ENCODE peak calls at places on chromosomes 4 and X, in five cellular contexts. One of them, this sample, is unnamed.

GRCh38 chr4:127844605-127845116 is 36.0 kb upstream of the PLK4 start:
- DNase-seq in AG04449: no peak
- DNase-seq in BE2C: no peak
- DNase-seq in progenitor cell of endocrine pancreas: no peak
- DNase-seq in BJ: no peak
- DNase-seq in this sample: no peak

GRCh38 chr4:57081651-57082349 is 28.4 kb downstream of the IGFBP7 start:
- DNase-seq in AG04449: no peak
- DNase-seq in BE2C: no peak
- DNase-seq in progenitor cell of endocrine pancreas: no peak
- DNase-seq in BJ: no peak
- DNase-seq in this sample: no peak

GRCh38 chr4:5037553-5038551 is 13.4 kb upstream of the STK32B start:
- DNase-seq in AG04449: peak; percentile 96
- DNase-seq in BE2C: no peak
- DNase-seq in progenitor cell of endocrine pancreas: no peak
- DNase-seq in BJ: peak; percentile 95
- DNase-seq in this sample: no peak

GRCh38 chr4:72887152-72887551 is 182.4 kb downstream of the COX18 start:
- DNase-seq in AG04449: no peak
- DNase-seq in BE2C: no peak
- DNase-seq in progenitor cell of endocrine pancreas: no peak
- DNase-seq in BJ: no peak
- DNase-seq in this sample: no peak

GRCh38 chrX:107574054-107574683 is 54.1 kb upstream of the PRPS1 start:
- DNase-seq in AG04449: no peak
- DNase-seq in BE2C: no peak
- DNase-seq in progenitor cell of endocrine pancreas: no peak
- DNase-seq in BJ: no peak
- DNase-seq in this sample: no peak

GRCh38 chr4:827209-828081 is 1.5 kb upstream of the CPLX1 start:
- DNase-seq in AG04449: no peak
- DNase-seq in BE2C: peak; percentile 21
- DNase-seq in progenitor cell of endocrine pancreas: no peak
- DNase-seq in BJ: no peak
- DNase-seq in this sample: no peak

GRCh38 chr4:2350982-2351381 is 67.5 kb downstream of the ZFYVE28 start:
- DNase-seq in AG04449: no peak
- DNase-seq in BE2C: no peak
- DNase-seq in progenitor cell of endocrine pancreas: no peak
- DNase-seq in BJ: no peak
- DNase-seq in this sample: no peak

GRCh38 chr4:186260117-186260503 is 5.9 kb upstream of the F11 start:
- DNase-seq in AG04449: no peak
- DNase-seq in BE2C: no peak
- DNase-seq in progenitor cell of endocrine pancreas: no peak
- DNase-seq in BJ: no peak
- DNase-seq in this sample: no peak

GRCh38 chrX:136909706-136910564 is 29.4 kb upstream of the RBMX start:
- DNase-seq in AG04449: peak; percentile 50
- DNase-seq in BE2C: peak; percentile 77
- DNase-seq in progenitor cell of endocrine pancreas: peak; percentile 22
- DNase-seq in BJ: peak; percentile 71
- DNase-seq in this sample: peak; percentile 61

GRCh38 chrX:38375888-38376287 is 23.5 kb downstream of the OTC start:
- DNase-seq in AG04449: no peak
- DNase-seq in BE2C: peak; percentile 16
- DNase-seq in progenitor cell of endocrine pancreas: no peak
- DNase-seq in BJ: no peak
- DNase-seq in this sample: peak; percentile 27
- TF ChIP-seq CTCF in AG04449: peak; percentile 15
- TF ChIP-seq CTCF in BE2C: peak; percentile 71
- TF ChIP-seq CTCF in progenitor cell of endocrine pancreas: peak; percentile 28
- TF ChIP-seq CTCF in BJ: peak; percentile 46
- TF ChIP-seq CTCF in this sample: peak; percentile 36

GRCh38 chrX:150543230-150544155 is 24.9 kb upstream of the MTM1 start:
- DNase-seq in AG04449: no peak
- DNase-seq in BE2C: no peak
- DNase-seq in progenitor cell of endocrine pancreas: no peak
- DNase-seq in BJ: no peak
- DNase-seq in this sample: peak; percentile 58

GRCh38 chrX:150546711-150547153 is 21.7 kb upstream of the MTM1 start:
- DNase-seq in AG04449: no peak
- DNase-seq in BE2C: no peak
- DNase-seq in progenitor cell of endocrine pancreas: no peak
- DNase-seq in BJ: no peak
- DNase-seq in this sample: no peak

GRCh38 chrX:150544835-150545790 is 23.3 kb upstream of the MTM1 start:
- DNase-seq in AG04449: no peak
- DNase-seq in BE2C: no peak
- DNase-seq in progenitor cell of endocrine pancreas: no peak
- DNase-seq in BJ: no peak
- DNase-seq in this sample: no peak

GRCh38 chrX:150542846-150543229 is 25.6 kb upstream of the MTM1 start:
- DNase-seq in AG04449: no peak
- DNase-seq in BE2C: no peak
- DNase-seq in progenitor cell of endocrine pancreas: no peak
- DNase-seq in BJ: no peak
- DNase-seq in this sample: peak; percentile 48

DNA sequence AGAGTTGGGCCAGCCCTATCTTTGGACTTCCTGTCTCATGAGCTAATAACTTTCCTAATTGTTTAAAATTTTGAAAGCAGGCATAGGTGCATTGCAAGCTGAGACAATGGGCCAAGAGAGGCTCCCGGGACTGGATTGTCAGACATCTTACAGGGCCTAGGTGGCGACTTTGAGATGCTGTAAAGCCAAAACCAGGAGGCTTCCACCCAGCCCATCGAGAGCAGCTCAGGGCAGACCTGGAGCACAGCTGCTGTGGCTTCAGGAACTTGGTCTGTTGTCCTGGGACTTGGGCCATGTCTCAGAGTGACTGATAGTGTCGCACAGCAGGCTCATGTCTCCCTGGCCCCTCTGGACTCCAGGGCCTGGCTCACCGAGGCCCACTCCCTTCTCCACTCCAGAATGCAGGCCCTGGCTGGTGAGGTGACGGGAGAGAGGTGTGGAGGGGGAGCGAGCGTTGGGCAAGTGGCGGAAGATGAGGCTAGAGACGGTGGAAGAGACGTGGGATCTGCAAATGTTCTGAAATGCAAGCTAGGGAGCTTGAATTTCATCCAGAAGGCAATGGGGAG is 24.1 kb upstream of the MTM1 start:
- DNase-seq in AG04449: no peak
- DNase-seq in BE2C: no peak
- DNase-seq in progenitor cell of endocrine pancreas: no peak
- DNase-seq in BJ: no peak
- DNase-seq in this sample: peak; percentile 41
- TF ChIP-seq CTCF in AG04449: no peak
- TF ChIP-seq CTCF in BE2C: no peak
- TF ChIP-seq CTCF in progenitor cell of endocrine pancreas: no peak
- TF ChIP-seq CTCF in BJ: no peak
- TF ChIP-seq CTCF in this sample: no peak

GRCh38 chr4:15541941-15542340 is 72.3 kb downstream of the CC2D2A start:
- DNase-seq in AG04449: no peak
- DNase-seq in BE2C: no peak
- DNase-seq in progenitor cell of endocrine pancreas: no peak
- DNase-seq in BJ: no peak
- DNase-seq in this sample: no peak
- TF ChIP-seq CTCF in AG04449: no peak
- TF ChIP-seq CTCF in BE2C: no peak
- TF ChIP-seq CTCF in progenitor cell of endocrine pancreas: no peak
- TF ChIP-seq CTCF in BJ: no peak
- TF ChIP-seq CTCF in this sample: no peak

GRCh38 chr4:89306486-89307184 is 965 bp downstream of the GPRIN3 start:
- DNase-seq in AG04449: no peak
- DNase-seq in BE2C: no peak
- DNase-seq in progenitor cell of endocrine pancreas: no peak
- DNase-seq in BJ: no peak
- DNase-seq in this sample: no peak

GRCh38 chr4:89307185-89307445 is 485 bp downstream of the GPRIN3 start:
- DNase-seq in AG04449: no peak
- DNase-seq in BE2C: no peak
- DNase-seq in progenitor cell of endocrine pancreas: no peak
- DNase-seq in BJ: no peak
- DNase-seq in this sample: no peak

GRCh38 chr4:89305712-89306437 is 1.7 kb downstream of the GPRIN3 start:
- DNase-seq in AG04449: no peak
- DNase-seq in BE2C: no peak
- DNase-seq in progenitor cell of endocrine pancreas: no peak
- DNase-seq in BJ: no peak
- DNase-seq in this sample: no peak

GRCh38 chr4:89308161-89308500 is 531 bp upstream of the GPRIN3 start:
- DNase-seq in AG04449: no peak
- DNase-seq in BE2C: no peak
- DNase-seq in progenitor cell of endocrine pancreas: no peak
- DNase-seq in BJ: no peak
- DNase-seq in this sample: peak; percentile 8

DNA sequence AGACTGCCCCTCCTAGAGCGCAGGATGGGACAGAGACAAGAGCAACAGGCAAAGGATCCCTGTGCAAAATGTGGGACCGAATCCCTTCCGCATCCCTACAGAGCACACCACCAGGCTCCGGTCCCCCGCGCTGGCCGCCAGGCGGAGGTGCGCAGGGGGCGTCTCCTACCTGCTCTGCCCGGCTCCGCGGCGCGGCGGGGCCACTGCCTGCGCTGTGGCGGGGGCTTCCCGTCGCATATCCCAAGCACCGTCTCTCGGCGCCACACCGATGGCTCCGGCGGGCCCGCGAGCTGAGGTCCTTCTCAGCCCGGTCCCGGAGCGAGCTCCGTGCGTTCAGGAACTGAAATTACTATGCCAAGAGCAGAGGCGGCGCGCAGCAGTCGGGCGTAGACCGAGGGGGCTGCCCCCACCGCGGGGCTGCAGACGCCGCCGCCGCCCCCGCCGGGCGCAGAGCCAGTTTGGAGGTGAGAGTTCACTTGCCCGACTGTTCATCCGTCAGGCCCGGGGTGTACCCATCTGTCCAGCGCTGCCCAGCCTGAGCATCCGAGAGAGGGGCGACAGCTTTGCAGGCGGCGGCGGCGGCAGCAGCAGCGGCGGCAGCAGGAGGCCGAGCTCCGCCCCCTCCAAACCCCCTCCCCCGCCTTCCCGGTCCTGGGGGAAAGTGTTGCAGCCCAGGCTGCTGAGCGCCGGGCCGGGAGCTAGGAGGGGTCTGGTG is at the start of gene GPRIN3:
- DNase-seq in AG04449: no peak
- DNase-seq in BE2C: peak; percentile 50
- DNase-seq in progenitor cell of endocrine pancreas: peak; percentile 50
- DNase-seq in BJ: no peak
- DNase-seq in this sample: peak; percentile 58
- TF ChIP-seq CTCF in AG04449: no peak
- TF ChIP-seq CTCF in BE2C: no peak
- TF ChIP-seq CTCF in progenitor cell of endocrine pancreas: peak; percentile 65
- TF ChIP-seq CTCF in BJ: no peak
- TF ChIP-seq CTCF in this sample: no peak

GRCh38 chrX:17559728-17560379 is 177.4 kb upstream of the SCML1 start:
- DNase-seq in AG04449: no peak
- DNase-seq in BE2C: no peak
- DNase-seq in progenitor cell of endocrine pancreas: no peak
- DNase-seq in BJ: peak; percentile 39
- DNase-seq in this sample: no peak
- TF ChIP-seq CTCF in AG04449: no peak
- TF ChIP-seq CTCF in BE2C: no peak
- TF ChIP-seq CTCF in progenitor cell of endocrine pancreas: no peak
- TF ChIP-seq CTCF in BJ: no peak
- TF ChIP-seq CTCF in this sample: no peak

DNA sequence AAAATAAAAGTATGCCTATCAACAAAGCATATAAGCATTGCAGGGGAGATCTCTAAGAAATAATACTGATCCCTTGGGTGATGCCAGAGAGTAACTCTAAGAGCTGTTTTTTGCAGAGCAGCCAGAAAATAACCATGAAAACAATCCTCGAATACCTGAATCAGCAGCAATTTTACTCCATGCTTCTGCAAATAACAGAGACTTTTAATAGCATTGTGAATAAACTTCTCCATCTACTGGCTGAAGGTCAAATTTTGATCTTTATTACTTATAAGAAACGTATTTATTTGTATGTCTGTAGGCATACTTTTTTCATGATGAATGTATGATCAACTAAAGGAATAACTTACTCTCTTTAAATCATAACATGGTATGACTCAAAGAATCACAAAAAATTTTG is 334.5 kb downstream of the GALNTL6 start:
- DNase-seq in AG04449: peak; percentile 36
- DNase-seq in BE2C: no peak
- DNase-seq in progenitor cell of endocrine pancreas: no peak
- DNase-seq in BJ: no peak
- DNase-seq in this sample: no peak
- TF ChIP-seq CTCF in AG04449: no peak
- TF ChIP-seq CTCF in BE2C: no peak
- TF ChIP-seq CTCF in progenitor cell of endocrine pancreas: no peak
- TF ChIP-seq CTCF in BJ: peak; percentile 18
- TF ChIP-seq CTCF in this sample: no peak

DNA sequence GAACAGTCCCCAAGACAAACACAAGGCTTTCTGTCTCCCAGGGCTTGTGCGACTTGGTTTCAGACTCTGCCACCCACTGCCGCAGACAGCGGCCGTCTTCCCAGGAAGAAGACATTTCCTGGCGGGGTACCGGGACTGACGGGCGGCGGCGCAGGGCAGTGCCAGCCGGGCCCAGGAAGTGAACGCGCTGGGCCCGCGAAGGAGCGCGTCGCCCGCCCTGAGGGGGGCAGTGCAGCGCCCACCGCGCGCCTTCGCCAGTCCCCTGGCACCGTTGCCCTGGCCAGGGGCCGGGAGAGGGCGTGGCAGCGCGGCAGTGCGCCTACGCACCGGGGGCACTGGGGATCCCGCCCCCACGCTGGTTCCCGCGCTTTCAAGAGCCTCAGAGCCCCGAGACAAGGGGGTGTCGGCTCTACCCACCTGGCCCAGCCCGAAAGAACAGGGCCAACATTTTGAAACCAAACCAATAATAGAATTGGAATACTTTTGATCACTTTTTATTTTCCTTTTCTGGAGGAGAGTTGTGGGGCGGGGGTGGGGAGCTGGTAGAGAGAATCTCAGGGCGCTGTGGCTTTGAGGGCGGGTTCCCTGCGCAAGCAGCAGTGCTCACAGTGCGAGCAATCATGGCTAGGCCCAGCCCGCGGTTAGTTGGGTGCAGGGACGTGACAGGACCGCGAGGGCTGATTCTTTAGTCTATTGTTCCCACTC is 23.6 kb upstream of the APLN start:
- DNase-seq in AG04449: no peak
- DNase-seq in BE2C: peak; percentile 37
- DNase-seq in progenitor cell of endocrine pancreas: no peak
- DNase-seq in BJ: no peak
- DNase-seq in this sample: peak; percentile 16
- TF ChIP-seq CTCF in AG04449: peak; percentile 34
- TF ChIP-seq CTCF in BE2C: peak; percentile 20
- TF ChIP-seq CTCF in progenitor cell of endocrine pancreas: no peak
- TF ChIP-seq CTCF in BJ: peak; percentile 11
- TF ChIP-seq CTCF in this sample: peak; percentile 29